ENCODE peak calls at places on chromosomes 2 and 18, in seven cellular contexts. N is HCT116, Y is COR-L47, T is GM12865, P is T follicular helper cell, R is renal cortical epithelial cell, G is neural progenitor cell. Z is an unnamed sample.

GRCh38 chr18:41266616-41267015 is 688.4 kb upstream of the PIK3C3 start:
- DNase-seq in P (no peak), Y (no peak), T (no peak), G (no peak), N (no peak), R (no peak), Z (no peak)

GRCh38 chr18:58218111-58218510 is 174.1 kb downstream of the NEDD4L start:
- DNase-seq in G (no peak), R (no peak), N (no peak), Y (no peak), T (no peak), P (no peak), Z (no peak)

GRCh38 chr2:69957970-69958369 is 3.5 kb downstream of the ASPRV1 start:
- DNase-seq in T (no peak), G (no peak), R (no peak), P (no peak), Y (peak; percentile 24), N (no peak), Z (no peak)

GRCh38 chr18:72866572-72866900 is 1.3 kb downstream of the NETO1 start:
- DNase-seq in N (no peak), T (no peak), G (no peak), Y (no peak), P (no peak), R (no peak), Z (no peak)

GRCh38 chr18:24231773-24232735 is 93.2 kb downstream of the CABYR start:
- DNase-seq in Y (no peak), R (no peak), T (no peak), G (no peak), P (no peak), N (no peak), Z (no peak)

GRCh38 chr2:72887032-72887835 is at the start of gene SPR:
- DNase-seq in T (peak; percentile 78), Y (peak; percentile 80), R (peak; percentile 26), N (peak; percentile 43), P (peak; percentile 20), G (peak; percentile 76), Z (peak; percentile 24)

GRCh38 chr2:144389151-144389929 is 130.6 kb downstream of the ZEB2 start:
- DNase-seq in N (no peak), P (no peak), G (no peak), Y (no peak), T (no peak), R (no peak), Z (no peak)

GRCh38 chr2:40665493-40666232 is 213.8 kb upstream of the SLC8A1 start:
- DNase-seq in N (no peak), Y (no peak), P (no peak), G (no peak), T (no peak), R (no peak), Z (no peak)

GRCh38 chr2:199692489-199692888 is 158.5 kb downstream of the FTCDNL1 start:
- DNase-seq in T (no peak), P (no peak), N (no peak), R (peak; percentile 44), G (no peak), Y (peak; percentile 99), Z (no peak)

GRCh38 chr2:96116424-96116878 is at the start of gene ADRA2B:
- DNase-seq in Y (no peak), T (peak; percentile 76), R (no peak), G (peak; percentile 91), N (peak; percentile 47), P (peak; percentile 77), Z (peak; percentile 82)

GRCh38 chr2:100704156-100704555 is 115.8 kb upstream of the NPAS2 start:
- DNase-seq in N (no peak), Y (no peak), P (no peak), T (no peak), R (no peak), G (no peak), Z (no peak)

GRCh38 chr2:200689115-200689514 is 103.3 kb downstream of the AOX1 start:
- DNase-seq in G (no peak), T (no peak), P (no peak), N (no peak), Y (no peak), R (no peak), Z (no peak)

GRCh38 chr2:218733615-218734021 is 23.0 kb downstream of the TTLL4 start:
- DNase-seq in Y (no peak), R (peak; percentile 96), N (no peak), T (peak; percentile 72), G (no peak), P (no peak), Z (no peak)

GRCh38 chr18:75683426-75683825 is 255.9 kb upstream of the SMIM21 start:
- DNase-seq in N (no peak), T (no peak), G (no peak), Y (no peak), P (no peak), R (no peak), Z (no peak)

GRCh38 chr18:5759169-5759568 is 136.2 kb downstream of the TMEM200C start:
- DNase-seq in P (no peak), R (no peak), N (no peak), Y (peak; percentile 38), T (no peak), G (peak; percentile 21), Z (no peak)

GRCh38 chr2:64202206-64202864 is 58.1 kb upstream of the PELI1 start:
- DNase-seq in T (peak; percentile 72), G (no peak), N (no peak), R (peak; percentile 67), Y (no peak), P (no peak), Z (no peak)

GRCh38 chr2:54483426-54483825 is 27.3 kb downstream of the SPTBN1 start:
- DNase-seq in N (peak; percentile 75), P (no peak), R (peak; percentile 86), G (no peak), Y (no peak), T (no peak), Z (no peak)

GRCh38 chr2:15302154-15302553 is 259.0 kb downstream of the NBAS start:
- DNase-seq in G (no peak), N (no peak), R (no peak), T (no peak), Y (no peak), P (no peak), Z (no peak)

GRCh38 chr2:120687210-120687609 is 48.5 kb upstream of the GLI2 start:
- DNase-seq in P (no peak), Y (no peak), R (no peak), N (no peak), T (no peak), G (no peak), Z (no peak)

GRCh38 chr18:79953921-79954651 is 2.6 kb upstream of the SLC66A2 start:
- DNase-seq in R (peak; percentile 22), P (no peak), G (no peak), Y (no peak), T (peak; percentile 18), N (no peak), Z (no peak)

GRCh38 chr18:35949903-35950627 is 22.4 kb upstream of the RMP24 start:
- DNase-seq in P (peak; percentile 18), T (peak; percentile 56), N (no peak), R (peak; percentile 51), Y (peak; percentile 68), G (peak; percentile 90), Z (peak; percentile 71)

GRCh38 chr2:111054791-111055627 is 65.7 kb upstream of the BCL2L11 start:
- DNase-seq in P (no peak), R (peak; percentile 97), G (peak; percentile 76), T (peak; percentile 69), Y (no peak), N (no peak), Z (no peak)

GRCh38 chr18:2572144-2572682 is 856 bp downstream of the NDC80 start:
- DNase-seq in R (no peak), N (no peak), G (no peak), T (peak; percentile 29), Y (no peak), P (no peak), Z (no peak)

GRCh38 chr18:48993586-48993985 is 42.8 kb upstream of the SMAD7 start:
- DNase-seq in Y (no peak), R (no peak), G (no peak), N (no peak), T (no peak), P (no peak), Z (no peak)

GRCh38 chr2:150882751-150883520 is 378.7 kb downstream of the RBM43 start:
- DNase-seq in N (no peak), R (no peak), G (no peak), T (no peak), P (no peak), Y (no peak), Z (no peak)